ENCODE peak calls at places on chromosomes 11 and 22, in four cellular contexts. O is CD8-positive, alpha-beta T cell; K is breast epithelium; A is CD8-positive, alpha-beta memory T cell. R is an unnamed sample. For H3K9me3 and H3K4me1, the result is how much of the 10 kb centered on the place peaks cover.

GRCh38 chr11:116287866-116288265 is 484.9 kb downstream of the BUD13 start:
- DNase-seq in K (no peak), A (no peak), O (no peak), R (no peak)

GRCh38 chr11:103170865-103171264 is 61.6 kb downstream of the DYNC2H1 start:
- DNase-seq in K (no peak), A (no peak), O (no peak), R (no peak)

GRCh38 chr22:20852076-20852475 is 6.5 kb downstream of the PI4KA start:
- DNase-seq in A (no peak), O (no peak), K (no peak), R (no peak)

GRCh38 chr11:16881074-16881709 is 133.0 kb downstream of the PLEKHA7 start:
- DNase-seq in A (no peak), K (no peak), O (no peak), R (no peak)

GRCh38 chr11:132100583-132100982 is 730.2 kb downstream of the NTM start:
- DNase-seq in K (no peak), O (no peak), A (no peak), R (no peak)

GRCh38 chr22:37167176-37167980 is 17.7 kb upstream of the IL2RB start:
- DNase-seq in O (no peak), A (peak), K (no peak), R (no peak)

GRCh38 chr11:6646631-6647281 is 8.9 kb downstream of the DCHS1 start:
- DNase-seq in O (peak), A (peak), K (no peak), R (peak)

GRCh38 chr11:78766997-78767396 is 192.3 kb upstream of the NARS2 start:
- DNase-seq in A (no peak), K (no peak), O (no peak), R (no peak)

GRCh38 chr22:22158965-22159364 is 85.6 kb upstream of the VPREB1 start:
- DNase-seq in A (no peak), O (no peak), K (no peak), R (no peak)

GRCh38 chr22:32326647-32327046 is 31.0 kb upstream of the RFPL3 start:
- DNase-seq in A (no peak), K (peak), O (no peak), R (no peak)

GRCh38 chr22:31284241-31284745 is 8.0 kb downstream of the PIK3IP1 start:
- DNase-seq in K (no peak), O (no peak), A (no peak), R (no peak)

GRCh38 chr11:110091995-110092576 is 1.1 kb upstream of the ZC3H12C start:
- DNase-seq in A (no peak), K (no peak), O (no peak), R (no peak)

GRCh38 chr22:30246962-30247376 is 410 bp upstream of the LIF start:
- DNase-seq in A (no peak), K (no peak), O (no peak), R (no peak)

GRCh38 chr11:35897019-35897418 is 46.8 kb upstream of the LDLRAD3 start:
- DNase-seq in O (no peak), A (no peak), K (no peak), R (no peak)

GRCh38 chr22:50560034-50560433 is 2.7 kb downstream of the SYCE3 start:
- DNase-seq in K (no peak), A (no peak), O (no peak), R (no peak)

GRCh38 chr11:114819028-114819427 is 140.7 kb downstream of the NXPE2 start:
- DNase-seq in O (no peak), A (no peak), K (no peak), R (no peak)

GRCh38 chr11:30860970-30861369 is 274.8 kb upstream of the MPPED2 start:
- DNase-seq in K (no peak), A (no peak), O (no peak), R (no peak)

GRCh38 chr11:9876331-9876730 is 212.5 kb downstream of the SWAP70 start:
- DNase-seq in A (no peak), O (no peak), K (no peak), R (no peak)

GRCh38 chr22:46758867-46759290 is 3.6 kb upstream of the TBC1D22A start:
- DNase-seq in K (no peak), O (peak), A (peak), R (peak)

GRCh38 chr11:45253640-45254039 is 32.5 kb downstream of the SYT13 start:
- DNase-seq in O (no peak), K (no peak), A (no peak), R (no peak)

GRCh38 chr22:48556751-48557150 is 1270.9 kb downstream of the BRD1 start:
- DNase-seq in A (no peak), O (no peak), K (no peak), R (no peak)
- H3K9me3 ChIP-seq in A (under half), O (under half), K (under half), R (under half)

GRCh38 chr11:123543796-123544195 is 110.6 kb downstream of the SCN3B start:
- DNase-seq in K (no peak), A (no peak), O (no peak), R (no peak)
- H3K4me1 ChIP-seq in K (under half), A (under half), O (under half), R (under half)

GRCh38 chr22:40180403-40180802 is 2.7 kb downstream of the TNRC6B start:
- DNase-seq in O (no peak), K (no peak), A (no peak), R (no peak)
- H3K4me3 ChIP-seq in O (peak), K (no peak), A (no peak), R (peak)

GRCh38 chr11:58433638-58434203 is 5.8 kb upstream of the OR5B2 start:
- DNase-seq in O (no peak), A (no peak), K (no peak), R (no peak)
- H3K9me3 ChIP-seq in O (under half), A (under half), K (under half), R (under half)

GRCh38 chr11:3944198-3944597 is 88.7 kb downstream of the STIM1 start:
- DNase-seq in O (no peak), K (no peak), A (no peak), R (no peak)
- H3K4me1 ChIP-seq in O (half or more), K (under half), A (half or more), R (half or more)

GRCh38 chr22:39229075-39229474 is 15.7 kb downstream of the PDGFB start:
- DNase-seq in K (no peak), O (no peak), A (no peak), R (no peak)
- H3K4me3 ChIP-seq in K (no peak), O (no peak), A (no peak), R (no peak)

DNA sequence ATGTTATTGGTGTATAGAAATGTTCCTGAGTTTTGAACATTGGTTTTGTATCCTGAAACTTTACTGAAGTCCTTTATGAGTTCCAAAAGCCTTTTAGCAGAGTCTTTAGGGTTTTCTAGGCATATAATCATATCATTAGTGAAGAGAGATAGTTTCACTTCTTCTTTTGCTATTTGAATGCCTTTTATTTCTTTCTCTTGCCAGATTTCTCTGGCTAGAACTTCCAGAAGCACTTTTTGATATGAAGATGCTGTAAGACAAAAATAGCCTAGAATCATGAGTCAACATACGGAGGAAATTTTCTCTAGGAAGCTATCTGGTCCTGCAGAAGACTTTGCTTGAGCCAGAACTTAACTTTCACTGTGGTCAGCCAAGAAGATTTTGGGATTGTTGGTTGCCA is 86.7 kb upstream of the IZUMO1R start:
- DNase-seq in K (no peak), A (no peak), O (no peak), R (no peak)
- H3K9me3 ChIP-seq in K (under half), A (under half), O (under half), R (under half)

GRCh38 chr11:65426839-65427690 is 4.5 kb downstream of the NEAT1 start:
- DNase-seq in K (peak), A (no peak), O (peak), R (peak)

GRCh38 chr11:65424200-65425104 is 1.9 kb downstream of the NEAT1 start:
- DNase-seq in O (peak), A (peak), K (peak), R (peak)

GRCh38 chr11:65427691-65428577 is 5.3 kb downstream of the NEAT1 start:
- DNase-seq in A (peak), O (peak), K (peak), R (peak)

GRCh38 chr11:65425105-65425970 is 2.7 kb downstream of the NEAT1 start:
- DNase-seq in K (peak), O (peak), A (peak), R (peak)

GRCh38 chr11:65425971-65426838 is 3.6 kb downstream of the NEAT1 start:
- DNase-seq in A (no peak), O (no peak), K (peak), R (peak)
- H3K4me1 ChIP-seq in A (half or more), O (half or more), K (under half), R (half or more)

R was measured in CD4-positive, alpha-beta memory T cell.